ENCODE peak calls at places on chromosomes 4 and X, in five cellular contexts. U is NCI-H2029 treated with DMSO at 0.1 percent for 48 hours, Z is substantia nigra, O is AG20443, H is body of pancreas. B is an unnamed sample.

GRCh38 chrX:71650333-71650969 is 16.9 kb upstream of the LOC101059915 start:
- DNase-seq in U (no peak), Z (no peak), O (no peak), H (no peak), B (no peak)

GRCh38 chr4:168318266-168318895 is at the start of gene DDX60:
- DNase-seq in U (peak; percentile 66), Z (peak; percentile 54), O (peak; percentile 83), H (peak; percentile 90), B (peak; percentile 19)

GRCh38 chr4:153781280-153781679 is 7.6 kb downstream of the SFRP2 start:
- DNase-seq in U (no peak), Z (no peak), O (no peak), H (no peak), B (no peak)

GRCh38 chrX:19064175-19064574 is 58.1 kb downstream of the ADGRG2 start:
- DNase-seq in U (no peak), Z (no peak), O (no peak), H (no peak), B (no peak)

GRCh38 chrX:129698150-129698549 is 40.6 kb upstream of the XPNPEP2 start:
- DNase-seq in U (no peak), Z (no peak), O (no peak), H (no peak), B (no peak)

GRCh38 chr4:126775485-126776106 is 857.2 kb upstream of the INTU start:
- DNase-seq in U (no peak), Z (no peak), O (no peak), H (no peak), B (no peak)

GRCh38 chr4:75285837-75286236 is 228.4 kb downstream of the RCHY1 start:
- DNase-seq in U (no peak), Z (no peak), O (no peak), H (no peak), B (no peak)

GRCh38 chrX:25872786-25873185 is 265.4 kb upstream of the MAGEB18 start:
- DNase-seq in U (no peak), Z (no peak), O (no peak), H (no peak), B (no peak)